ENCODE peak calls at places on chromosomes 11 and 22, in nine cellular contexts. G is ovary; Y is activated CD8-positive, alpha-beta memory T cell treated with anti-CD3 and anti-CD28 coated beads, Interleukin-2, amount 50 U/mL, for 48 hours; W is mucosa of gallbladder; U is hypothalamus; N is A549; Q is ureter; P is DMS53; T is stimulated activated CD8-positive, alpha-beta memory T cell treated with anti-CD3 and anti-CD28 coated beads, Interleukin-7, amount 100 ng/mL, for 48 hours. M is an unnamed sample.

GRCh38 chr11:16925495-16926065 is 88.6 kb downstream of the PLEKHA7 start:
- DNase-seq in Q (no peak), G (peak), N (peak), T (peak), U (no peak), Y (no peak), W (peak), P (peak), M (peak)

GRCh38 chr11:128860571-128861361 is 6.3 kb downstream of the KCNJ1 start:
- DNase-seq in W (no peak), T (no peak), Q (no peak), G (no peak), Y (peak), P (no peak), U (no peak), N (no peak), M (peak)

GRCh38 chr11:2443881-2444300 is 423 bp downstream of the TRPM5 start:
- DNase-seq in Y (no peak), Q (peak), U (no peak), W (no peak), T (no peak), G (no peak), N (no peak), P (no peak), M (no peak)

GRCh38 chr11:100863080-100863581 is 176.0 kb downstream of the ARHGAP42 start:
- DNase-seq in U (no peak), Q (no peak), G (no peak), T (no peak), P (peak), N (peak), Y (no peak), W (peak), M (no peak)

GRCh38 chr11:57425565-57426438 is 1.1 kb downstream of the SLC43A3 start:
- DNase-seq in W (peak), G (peak), Q (peak), N (no peak), P (no peak), T (no peak), Y (peak), U (no peak), M (no peak)

GRCh38 chr22:49616356-49617231 is 211.1 kb downstream of the BRD1 start:
- DNase-seq in W (no peak), P (no peak), N (no peak), G (no peak), Q (no peak), T (no peak), U (no peak), Y (no peak), M (no peak)

GRCh38 chr22:37731804-37732471 is 35.1 kb downstream of the TRIOBP start:
- DNase-seq in W (peak), Q (no peak), U (no peak), T (no peak), G (no peak), P (peak), N (peak), Y (no peak), M (no peak)

GRCh38 chr11:63970902-63971301 is 3.5 kb upstream of the COX8A start:
- DNase-seq in P (no peak), G (no peak), Y (no peak), T (no peak), U (no peak), N (no peak), W (no peak), Q (no peak), M (no peak)

GRCh38 chr11:3222941-3223905 is 4.6 kb upstream of the MRGPRG start:
- DNase-seq in G (no peak), P (peak), W (no peak), Q (peak), Y (peak), N (no peak), T (no peak), U (no peak), M (no peak)

GRCh38 chr11:117830674-117831351 is 6.3 kb upstream of the FXYD2 start:
- DNase-seq in P (peak), Y (peak), N (no peak), Q (peak), T (no peak), W (no peak), G (peak), U (no peak), M (no peak)

GRCh38 chr11:96167787-96168186 is 175.2 kb downstream of the MAML2 start:
- DNase-seq in T (no peak), Y (no peak), Q (no peak), W (no peak), N (no peak), P (no peak), U (no peak), G (no peak), M (no peak)

GRCh38 chr11:119905162-119905561 is 176.2 kb upstream of the NECTIN1 start:
- DNase-seq in G (no peak), P (no peak), W (no peak), T (no peak), U (no peak), Y (no peak), N (no peak), Q (no peak), M (no peak)

GRCh38 chr11:59528741-59529140 is 17.4 kb downstream of the OR4D9 start:
- DNase-seq in U (no peak), W (no peak), G (no peak), T (no peak), P (no peak), Q (no peak), N (no peak), Y (no peak), M (no peak)

GRCh38 chr11:12598330-12599256 is 75.6 kb upstream of the TEAD1 start:
- DNase-seq in G (no peak), U (no peak), T (no peak), P (peak), W (no peak), Q (no peak), N (no peak), Y (no peak), M (no peak)

GRCh38 chr11:96567193-96567592 is 177.4 kb downstream of the JRKL start:
- DNase-seq in G (no peak), W (no peak), T (no peak), Y (no peak), Q (no peak), U (no peak), N (no peak), P (peak), M (no peak)

GRCh38 chr22:32644252-32645100 is 157.0 kb upstream of the TIMP3 start:
- DNase-seq in W (peak), Y (peak), G (peak), N (no peak), Q (peak), U (no peak), P (peak), T (no peak), M (no peak)

GRCh38 chr22:29479417-29480261 is at the start of gene NEFH:
- DNase-seq in T (no peak), W (no peak), P (peak), U (no peak), Q (no peak), Y (no peak), N (no peak), G (no peak), M (no peak)

GRCh38 chr11:110565344-110565684 is 135.6 kb downstream of the FDX1 start:
- DNase-seq in Y (no peak), W (no peak), N (peak), T (no peak), U (no peak), G (no peak), Q (no peak), P (peak), M (no peak)

GRCh38 chr11:71240865-71241691 is 11.3 kb downstream of the SHANK2 start:
- DNase-seq in P (no peak), W (peak), N (peak), T (no peak), U (no peak), G (no peak), Q (peak), Y (peak), M (peak)

M was measured in SJSA1.